ENCODE peak calls at places on chromosomes 16 and 17, in ten cellular contexts. M is kidney epithelial cell, H is right atrium auricular region, D is tibial nerve, N is GM23338, U is GM13976, Y is lower leg skin, F is nephron progenitor cell, P is dorsolateral prefrontal cortex, O is GM12865. C is an unnamed sample.

GRCh38 chr17:50467855-50468119 is 893 bp downstream of the CHAD start:
- DNase-seq in F (no peak), H (no peak), O (no peak), P (no peak), U (peak; percentile 35), M (no peak), Y (no peak), N (no peak), D (no peak), C (no peak)

GRCh38 chr17:42018339-42018738 is 1.1 kb upstream of the DNAJC7 start:
- DNase-seq in H (no peak), Y (no peak), F (no peak), N (no peak), M (no peak), O (no peak), P (no peak), D (no peak), U (no peak), C (no peak)

GRCh38 chr17:75589919-75590303 is 2.3 kb downstream of the MYO15B start:
- DNase-seq in D (no peak), U (no peak), Y (no peak), P (no peak), O (no peak), F (no peak), H (no peak), N (no peak), M (no peak), C (no peak)

GRCh38 chr17:63623786-63624185 is 1.6 kb downstream of the MAP3K3 start:
- DNase-seq in H (no peak), M (no peak), U (no peak), N (no peak), O (no peak), F (no peak), P (no peak), Y (no peak), D (no peak), C (no peak)

GRCh38 chr16:49337814-49338350 is 35.7 kb upstream of the C16orf78 start:
- DNase-seq in Y (peak; percentile 37), M (no peak), O (no peak), D (no peak), P (no peak), F (no peak), N (no peak), H (peak; percentile 34), U (no peak), C (no peak)

GRCh38 chr17:19897108-19897854 is 29.5 kb upstream of the ULK2 start:
- DNase-seq in M (no peak), H (no peak), U (no peak), F (no peak), D (peak; percentile 41), P (no peak), N (no peak), Y (peak; percentile 78), O (no peak), C (no peak)

GRCh38 chr17:82173351-82174041 is 39.1 kb downstream of the CCDC57 start:
- DNase-seq in U (no peak), Y (no peak), H (no peak), P (no peak), F (peak; percentile 51), M (no peak), O (no peak), N (peak; percentile 65), D (no peak), C (no peak)

GRCh38 chr17:68697850-68698313 is 96.7 kb upstream of the FAM20A start:
- DNase-seq in H (no peak), N (no peak), U (no peak), F (no peak), D (no peak), M (no peak), O (no peak), Y (no peak), P (no peak), C (no peak)

GRCh38 chr17:27530791-27531391 is 74.6 kb downstream of the KSR1 start:
- DNase-seq in H (no peak), U (no peak), F (no peak), D (no peak), P (no peak), O (peak; percentile 39), Y (no peak), M (no peak), N (no peak), C (no peak)

GRCh38 chr17:50817838-50818237 is 17.5 kb upstream of the WFIKKN2 start:
- DNase-seq in U (no peak), D (no peak), P (no peak), O (no peak), F (no peak), N (peak; percentile 40), H (no peak), M (peak; percentile 47), Y (no peak), C (no peak)

GRCh38 chr17:28338056-28338768 is 2.7 kb downstream of the TNFAIP1 start:
- DNase-seq in M (no peak), N (no peak), D (no peak), F (no peak), U (no peak), O (no peak), Y (no peak), P (no peak), H (no peak), C (no peak)

GRCh38 chr16:86673090-86673955 is 95.0 kb downstream of the FOXL1 start:
- DNase-seq in O (no peak), P (no peak), Y (peak; percentile 21), F (no peak), M (no peak), U (no peak), N (no peak), H (no peak), D (no peak), C (no peak)

GRCh38 chr16:79316004-79316458 is 284.5 kb downstream of the MAF start:
- DNase-seq in U (no peak), H (no peak), Y (no peak), P (no peak), O (peak; percentile 55), D (no peak), N (no peak), F (no peak), M (no peak), C (no peak)

GRCh38 chr17:38850374-38850773 is 3.1 kb downstream of the RPL23 start:
- DNase-seq in U (no peak), Y (no peak), M (no peak), F (no peak), H (no peak), N (no peak), O (no peak), P (no peak), D (no peak), C (no peak)

GRCh38 chr17:38851434-38851833 is 2.1 kb downstream of the RPL23 start:
- DNase-seq in U (no peak), P (no peak), M (no peak), D (no peak), Y (no peak), F (no peak), N (no peak), H (no peak), O (no peak), C (no peak)

GRCh38 chr17:38844261-38844757 is 9.2 kb downstream of the RPL23 start:
- DNase-seq in Y (no peak), D (peak; percentile 36), U (no peak), P (no peak), M (no peak), O (peak; percentile 69), N (peak; percentile 11), F (no peak), H (no peak), C (peak; percentile 50)

GRCh38 chr17:38848939-38849563 is 4.5 kb downstream of the RPL23 start:
- DNase-seq in U (no peak), P (no peak), H (no peak), O (no peak), D (no peak), N (no peak), M (no peak), Y (no peak), F (no peak), C (no peak)

DNA sequence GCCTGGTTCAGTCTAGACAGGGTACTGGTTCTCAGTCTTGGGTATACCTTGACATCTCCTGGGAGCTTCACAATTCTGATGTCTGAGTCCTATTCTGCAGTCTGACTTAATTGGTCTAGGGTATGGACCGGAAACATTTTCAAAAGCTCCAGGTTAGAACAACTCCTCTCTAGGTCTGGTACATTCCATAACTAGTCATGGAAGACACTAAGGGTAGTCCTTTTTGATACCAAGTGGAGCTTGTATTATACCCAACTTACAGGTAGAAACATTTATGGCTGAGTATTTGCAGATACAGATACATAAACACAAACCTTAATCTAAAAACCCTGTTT is 5.0 kb downstream of the RPL23 start:
- DNase-seq in N (no peak), O (no peak), Y (no peak), H (no peak), M (no peak), P (no peak), D (no peak), U (no peak), F (no peak), C (no peak)
- TF ChIP-seq CTCF in N (no peak), O (no peak), Y (no peak), H (no peak), M (no peak), P (no peak), D (no peak), U (no peak), F (no peak), C (no peak)

GRCh38 chr16:1346422-1347285 is 5.0 kb downstream of the TSR3 start:
- DNase-seq in N (no peak), M (no peak), F (no peak), D (no peak), O (no peak), U (no peak), Y (no peak), H (no peak), P (no peak), C (no peak)
- TF ChIP-seq CTCF in N (no peak), M (peak; percentile 24), F (no peak), D (no peak), O (no peak), U (no peak), Y (no peak), H (no peak), P (no peak), C (no peak)

GRCh38 chr17:48550313-48551205 is 5.7 kb upstream of the HOXB2 start:
- DNase-seq in F (peak; percentile 76), Y (no peak), O (no peak), D (no peak), M (no peak), N (peak; percentile 64), H (no peak), U (no peak), P (no peak), C (no peak)
- TF ChIP-seq CTCF in F (peak; percentile 58), Y (no peak), O (no peak), D (no peak), M (peak; percentile 49), N (peak; percentile 55), H (no peak), U (no peak), P (no peak), C (no peak)

DNA sequence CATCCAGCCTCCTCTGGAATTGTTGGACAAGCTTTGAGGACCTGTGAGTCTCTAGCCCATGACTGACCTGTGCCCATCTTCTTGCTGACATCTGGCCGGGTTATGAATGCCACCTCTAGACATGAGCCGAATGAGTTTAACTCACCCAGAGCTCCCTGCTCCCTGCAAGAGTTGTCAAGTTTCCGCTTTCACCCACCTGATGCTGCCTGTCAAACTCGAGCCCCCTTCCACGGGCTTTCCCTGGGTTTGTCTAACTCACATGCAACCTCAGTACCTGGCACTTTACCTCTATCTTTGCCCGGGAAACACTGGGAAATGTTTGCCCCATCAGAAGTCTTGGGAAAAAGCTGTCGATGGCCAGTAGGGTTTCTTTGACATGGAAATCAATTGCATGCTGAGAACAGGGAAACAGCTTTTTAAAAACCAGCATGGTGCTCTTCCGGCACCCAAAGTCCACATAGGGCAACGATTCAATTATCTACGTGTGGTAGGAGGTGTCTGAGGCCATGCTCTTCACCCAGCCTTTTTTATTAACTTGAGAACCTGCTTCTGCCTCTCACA is 33.8 kb upstream of the DNAH17 start:
- DNase-seq in M (no peak), N (no peak), Y (no peak), U (no peak), P (no peak), H (no peak), O (no peak), D (no peak), F (no peak), C (no peak)
- TF ChIP-seq CTCF in M (no peak), N (no peak), Y (no peak), U (no peak), P (no peak), H (no peak), O (no peak), D (no peak), F (no peak), C (no peak)

C was measured in omental fat pad.